ENCODE peak calls at places on chromosome 2, in ten cellular contexts. C is K562; B is H9; P is body of pancreas; R is neural progenitor cell; X is mammary epithelial cell; Q is CD8-positive, alpha-beta memory T cell; J is IMR-90; O is iPS DF 6.9; I is WERI-Rb-1. A is an unnamed sample.

GRCh38 chr2:241413929-241414580 is 58.0 kb downstream of the FARP2 start:
- DNase-seq in C (no peak), B (no peak), P (no peak), R (no peak), X (peak; percentile 29), Q (no peak), J (peak; percentile 76), O (no peak), I (no peak), A (peak; percentile 6)

GRCh38 chr2:134277223-134277622 is 23.4 kb downstream of the MGAT5 start:
- DNase-seq in C (no peak), B (no peak), P (no peak), R (no peak), X (no peak), Q (no peak), J (no peak), O (no peak), I (no peak), A (no peak)

GRCh38 chr2:189285962-189286648 is 106.5 kb upstream of the COL5A2 start:
- DNase-seq in C (no peak), B (no peak), P (no peak), R (no peak), X (peak; percentile 85), Q (no peak), J (peak; percentile 92), O (no peak), I (no peak), A (no peak)

GRCh38 chr2:25197336-25198208 is 29.2 kb upstream of the POMC start:
- DNase-seq in C (no peak), B (no peak), P (no peak), R (no peak), X (no peak), Q (no peak), J (peak; percentile 28), O (no peak), I (peak; percentile 39), A (no peak)

GRCh38 chr2:190407246-190407661 is 901 bp upstream of the MFSD6 start:
- DNase-seq in C (no peak), B (peak; percentile 33), P (no peak), R (peak; percentile 52), X (no peak), Q (no peak), J (no peak), O (no peak), I (no peak), A (no peak)

GRCh38 chr2:7693246-7694065 is 776.2 kb downstream of the RNF144A start:
- DNase-seq in C (no peak), B (no peak), P (no peak), R (no peak), X (no peak), Q (no peak), J (no peak), O (no peak), I (no peak), A (no peak)

GRCh38 chr2:74205586-74205985 is 7.2 kb downstream of the MTHFD2 start:
- DNase-seq in C (no peak), B (no peak), P (peak; percentile 65), R (no peak), X (peak; percentile 50), Q (peak; percentile 10), J (no peak), O (no peak), I (peak; percentile 64), A (no peak)

GRCh38 chr2:156118753-156119416 is 213.6 kb downstream of the NR4A2 start:
- DNase-seq in C (no peak), B (no peak), P (no peak), R (no peak), X (peak; percentile 28), Q (no peak), J (no peak), O (no peak), I (no peak), A (no peak)

GRCh38 chr2:100197643-100198153 is 55.3 kb upstream of the AFF3 start:
- DNase-seq in C (peak; percentile 46), B (peak; percentile 65), P (peak; percentile 43), R (peak; percentile 68), X (no peak), Q (no peak), J (peak; percentile 46), O (no peak), I (peak; percentile 66), A (no peak)

GRCh38 chr2:112275887-112276773 is 733 bp downstream of the ZC3H6 start:
- DNase-seq in C (peak; percentile 87), B (peak; percentile 82), P (peak; percentile 96), R (peak; percentile 94), X (peak; percentile 70), Q (peak; percentile 83), J (peak; percentile 87), O (peak; percentile 29), I (peak; percentile 83), A (peak; percentile 95)

GRCh38 chr2:114450639-114451038 is 8.2 kb downstream of the DPP10 start:
- DNase-seq in C (no peak), B (no peak), P (no peak), R (no peak), X (no peak), Q (no peak), J (no peak), O (no peak), I (no peak), A (no peak)

GRCh38 chr2:143629344-143629743 is 500.1 kb downstream of the ARHGAP15 start:
- DNase-seq in C (no peak), B (no peak), P (no peak), R (no peak), X (no peak), Q (no peak), J (peak; percentile 63), O (no peak), I (no peak), A (no peak)

GRCh38 chr2:217370391-217370790 is 510.5 kb upstream of the TNP1 start:
- DNase-seq in C (peak; percentile 5), B (no peak), P (no peak), R (no peak), X (peak; percentile 96), Q (no peak), J (peak; percentile 77), O (no peak), I (no peak), A (no peak)

GRCh38 chr2:128642801-128643200 is 324.1 kb upstream of the HS6ST1 start:
- DNase-seq in C (no peak), B (no peak), P (no peak), R (no peak), X (no peak), Q (no peak), J (no peak), O (no peak), I (no peak), A (no peak)

GRCh38 chr2:48624696-48625095 is 7.0 kb downstream of the GTF2A1L start:
- DNase-seq in C (no peak), B (no peak), P (no peak), R (no peak), X (no peak), Q (no peak), J (no peak), O (no peak), I (no peak), A (no peak)

GRCh38 chr2:173016451-173016850 is 59.2 kb upstream of the MAP3K20 start:
- DNase-seq in C (no peak), B (no peak), P (no peak), R (no peak), X (no peak), Q (no peak), J (no peak), O (no peak), I (no peak), A (no peak)

GRCh38 chr2:53620961-53621360 is 146.6 kb upstream of the CHAC2 start:
- DNase-seq in C (no peak), B (no peak), P (no peak), R (no peak), X (no peak), Q (no peak), J (peak; percentile 25), O (no peak), I (no peak), A (no peak)

GRCh38 chr2:82124629-82125028 is 1820.1 kb upstream of the LRRTM1 start:
- DNase-seq in C (no peak), B (no peak), P (no peak), R (no peak), X (no peak), Q (no peak), J (no peak), O (no peak), I (no peak), A (no peak)

GRCh38 chr2:82128051-82128450 is 1823.5 kb upstream of the LRRTM1 start:
- DNase-seq in C (no peak), B (no peak), P (no peak), R (no peak), X (no peak), Q (no peak), J (no peak), O (no peak), I (no peak), A (no peak)
- H3K9me3 ChIP-seq in C (no peaks in the 10 kb centered on the region), B (no peaks in the 10 kb centered on the region), P (no peaks in the 10 kb centered on the region), R (peaks cover 5% of the 10 kb centered on the region), X (peaks cover 3% of the 10 kb centered on the region), Q (no peaks in the 10 kb centered on the region), J (peaks cover 8% of the 10 kb centered on the region), O (no peaks in the 10 kb centered on the region), I (peaks cover 3% of the 10 kb centered on the region), A (peaks cover 60% of the 10 kb centered on the region)

DNA sequence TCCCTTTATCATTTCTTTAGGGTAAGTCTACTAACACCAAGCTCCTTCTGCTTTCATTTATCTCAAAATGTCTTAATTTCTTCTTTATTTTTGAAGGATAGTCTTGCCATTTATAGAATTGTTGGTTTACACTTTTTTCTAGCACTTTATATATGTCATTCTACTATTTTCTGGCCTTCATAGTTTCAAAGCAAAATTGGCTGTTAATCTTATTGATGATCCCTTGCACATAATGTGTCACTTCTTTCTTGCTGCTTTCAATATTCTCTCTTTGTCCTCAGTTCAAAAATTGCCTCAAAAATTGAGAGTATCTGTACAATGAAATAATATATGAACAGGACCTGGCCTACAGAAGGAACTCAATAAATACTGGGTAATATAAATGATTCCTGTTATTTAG is 7.9 kb upstream of the TANK start:
- DNase-seq in C (no peak), B (no peak), P (no peak), R (no peak), X (no peak), Q (no peak), J (no peak), O (no peak), I (no peak), A (no peak)
- H3K9me3 ChIP-seq in C (peaks cover 3% of the 10 kb centered on the region), B (no peaks in the 10 kb centered on the region), P (no peaks in the 10 kb centered on the region), R (peaks cover 21% of the 10 kb centered on the region), X (peaks cover 12% of the 10 kb centered on the region), Q (peaks cover 12% of the 10 kb centered on the region), J (peaks cover 5% of the 10 kb centered on the region), O (no peaks in the 10 kb centered on the region), I (peaks cover 4% of the 10 kb centered on the region), A (peaks cover 8% of the 10 kb centered on the region)

GRCh38 chr2:234033885-234034284 is 16.6 kb upstream of the SPP2 start:
- DNase-seq in C (no peak), B (no peak), P (no peak), R (no peak), X (no peak), Q (no peak), J (no peak), O (no peak), I (no peak), A (no peak)
- H3K9me3 ChIP-seq in C (no peaks in the 10 kb centered on the region), B (no peaks in the 10 kb centered on the region), P (no peaks in the 10 kb centered on the region), R (no peaks in the 10 kb centered on the region), X (no peaks in the 10 kb centered on the region), Q (peaks cover 11% of the 10 kb centered on the region), J (peaks cover 4% of the 10 kb centered on the region), O (no peaks in the 10 kb centered on the region), I (peaks cover 11% of the 10 kb centered on the region), A (peaks cover 8% of the 10 kb centered on the region)

DNA sequence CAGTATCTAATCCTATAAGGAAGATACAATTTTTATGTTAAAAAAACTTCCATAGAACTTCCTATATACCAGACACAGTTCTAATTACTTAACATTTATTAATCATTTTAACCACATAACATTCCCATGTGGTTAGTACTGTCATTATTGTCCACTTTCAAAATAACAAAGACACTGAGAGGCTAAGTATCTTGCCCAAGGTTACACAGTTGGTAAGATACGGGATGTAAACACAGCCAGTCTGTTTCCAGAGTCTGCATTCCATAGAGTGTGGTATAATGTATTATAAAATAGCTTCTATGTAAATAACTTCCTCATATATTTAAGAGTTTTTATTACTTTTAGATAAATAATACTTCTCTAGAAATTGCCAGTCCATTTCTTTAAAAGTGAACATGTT is 383.3 kb upstream of the ETAA1 start:
- DNase-seq in C (no peak), B (no peak), P (no peak), R (no peak), X (no peak), Q (no peak), J (peak; percentile 47), O (no peak), I (no peak), A (no peak)
- H3K9me3 ChIP-seq in C (no peaks in the 10 kb centered on the region), B (no peaks in the 10 kb centered on the region), P (no peaks in the 10 kb centered on the region), R (no peaks in the 10 kb centered on the region), X (no peaks in the 10 kb centered on the region), Q (no peaks in the 10 kb centered on the region), J (no peaks in the 10 kb centered on the region), O (no peaks in the 10 kb centered on the region), I (no peaks in the 10 kb centered on the region), A (no peaks in the 10 kb centered on the region)

A was measured in Karpas-422.